ENCODE peak calls at places on chromosomes 6 and 20, in seven cellular contexts. P, H, X, Z, I, L and T are unnamed samples.

GRCh38 chr6:128848169-128848935 is 34.6 kb upstream of the LAMA2 start:
- DNase-seq in H (no peak), P (no peak), X (no peak), Z (no peak), I (no peak), L (no peak), T (no peak)

GRCh38 chr20:1301031-1301529 is 27.9 kb downstream of the SDCBP2 start:
- DNase-seq in X (no peak), L (no peak), Z (no peak), I (peak), H (peak), P (no peak), T (peak)

GRCh38 chr6:129115491-129115890 is 232.6 kb downstream of the LAMA2 start:
- DNase-seq in X (no peak), P (no peak), H (no peak), L (no peak), Z (no peak), I (no peak), T (peak)

GRCh38 chr6:150391890-150392289 is 23.1 kb downstream of the IYD start:
- DNase-seq in I (no peak), L (no peak), P (no peak), X (no peak), Z (no peak), H (no peak), T (no peak)

GRCh38 chr6:43911625-43912577 is 141.9 kb downstream of the VEGFA start:
- DNase-seq in X (no peak), H (no peak), P (no peak), L (no peak), I (no peak), Z (no peak), T (no peak)

GRCh38 chr6:133136177-133136896 is 104.8 kb upstream of the EYA4 start:
- DNase-seq in X (no peak), H (no peak), Z (no peak), P (no peak), I (no peak), L (no peak), T (no peak)

GRCh38 chr6:127566671-127567070 is 10.3 kb upstream of the C6orf58 start:
- DNase-seq in P (no peak), X (no peak), H (no peak), L (no peak), I (no peak), Z (no peak), T (no peak)

GRCh38 chr20:41476013-41476441 is 109.4 kb upstream of the EMILIN3 start:
- DNase-seq in P (peak), Z (no peak), I (peak), L (no peak), X (no peak), H (no peak), T (no peak)

GRCh38 chr6:33206864-33207568 is 1.3 kb upstream of the RING1 start:
- DNase-seq in H (no peak), Z (no peak), I (no peak), P (no peak), L (no peak), X (no peak), T (no peak)

GRCh38 chr6:105495515-105495914 is 92.6 kb upstream of the PREP start:
- DNase-seq in I (no peak), X (no peak), L (no peak), Z (no peak), P (no peak), H (no peak), T (no peak)

GRCh38 chr6:113857565-113858066 is 471 bp downstream of the MARCKS start:
- DNase-seq in H (no peak), Z (peak), X (no peak), P (no peak), I (no peak), L (peak), T (peak)

GRCh38 chr6:121780325-121781313 is 345.2 kb downstream of the GJA1 start:
- DNase-seq in I (peak), Z (peak), H (peak), X (no peak), P (peak), L (no peak), T (no peak)

GRCh38 chr6:34155471-34156300 is 9.8 kb upstream of the GRM4 start:
- DNase-seq in H (no peak), P (no peak), X (no peak), L (peak), I (no peak), Z (no peak), T (no peak)

GRCh38 chr6:25465931-25466330 is 186.1 kb upstream of the SCGN start:
- DNase-seq in P (no peak), X (no peak), L (no peak), Z (no peak), I (peak), H (no peak), T (no peak)

GRCh38 chr6:126188271-126188909 is 151.5 kb upstream of the CENPW start:
- DNase-seq in Z (no peak), L (no peak), X (no peak), H (no peak), P (no peak), I (peak), T (no peak)

GRCh38 chr6:47083586-47084047 is 41.5 kb upstream of the ADGRF1 start:
- DNase-seq in X (peak), I (peak), Z (no peak), P (peak), H (no peak), L (no peak), T (peak)

GRCh38 chr6:145886228-145886956 is 71.8 kb upstream of the FBXO30 start:
- DNase-seq in Z (no peak), H (no peak), I (peak), X (no peak), P (peak), L (no peak), T (no peak)

GRCh38 chr20:46770330-46771194 is 61.1 kb downstream of the SLC2A10 start:
- DNase-seq in P (no peak), L (no peak), Z (no peak), I (no peak), H (no peak), X (no peak), T (no peak)

GRCh38 chr6:17648745-17649144 is 48.6 kb downstream of the FAM8A1 start:
- DNase-seq in P (no peak), H (no peak), I (no peak), L (no peak), Z (no peak), X (no peak), T (no peak)

GRCh38 chr20:8756410-8756809 is 312.5 kb upstream of the PLCB4 start:
- DNase-seq in H (peak), P (peak), L (no peak), X (no peak), Z (peak), I (peak), T (no peak)

GRCh38 chr6:76876922-76877553 is 586.3 kb downstream of the HTR1B start:
- DNase-seq in I (peak), X (no peak), L (peak), Z (no peak), H (no peak), P (no peak), T (peak)

GRCh38 chr6:161186173-161186769 is 87.6 kb downstream of the AGPAT4 start:
- DNase-seq in L (no peak), I (peak), Z (peak), X (no peak), P (no peak), H (peak), T (no peak)

GRCh38 chr20:38143238-38143645 is 21.8 kb downstream of the TGM2 start:
- DNase-seq in I (no peak), Z (peak), H (no peak), P (no peak), X (no peak), L (no peak), T (peak)

GRCh38 chr20:20894753-20895152 is 182.3 kb upstream of the RALGAPA2 start:
- DNase-seq in Z (no peak), I (no peak), P (no peak), L (no peak), X (no peak), H (no peak), T (no peak)

GRCh38 chr6:13554929-13555333 is 19.5 kb upstream of the SIRT5 start:
- DNase-seq in Z (no peak), X (no peak), I (peak), P (no peak), L (peak), H (no peak), T (no peak)

GRCh38 chr6:10541591-10541990 is 20.4 kb downstream of the GCNT2 start:
- DNase-seq in L (no peak), I (no peak), Z (no peak), P (no peak), X (no peak), H (no peak), T (no peak)

GRCh38 chr20:59632426-59633113 is 28.2 kb downstream of the PHACTR3 start:
- DNase-seq in Z (no peak), I (no peak), L (no peak), P (no peak), X (peak), H (no peak), T (no peak)

GRCh38 chr20:40189621-40190020 is 499.4 kb downstream of the MAFB start:
- DNase-seq in X (no peak), H (no peak), I (peak), Z (no peak), P (no peak), L (no peak), T (no peak)

GRCh38 chr20:46943861-46944591 is 49.4 kb downstream of the EYA2 start:
- DNase-seq in Z (no peak), L (no peak), X (no peak), P (no peak), I (no peak), H (no peak), T (no peak)

GRCh38 chr6:108606130-108606797 is 45.5 kb downstream of the FOXO3 start:
- DNase-seq in H (no peak), L (no peak), P (no peak), I (no peak), X (no peak), Z (no peak), T (no peak)

GRCh38 chr6:42493914-42494539 is 42.3 kb upstream of the TRERF1 start:
- DNase-seq in L (no peak), X (no peak), I (no peak), H (no peak), P (no peak), Z (no peak), T (no peak)

GRCh38 chr20:16261733-16262277 is 311.4 kb downstream of the KIF16B start:
- DNase-seq in P (no peak), Z (no peak), L (no peak), I (no peak), H (no peak), X (peak), T (no peak)

GRCh38 chr20:16258766-16259165 is 314.5 kb downstream of the KIF16B start:
- DNase-seq in I (no peak), P (no peak), H (no peak), L (no peak), Z (no peak), X (no peak), T (no peak)

GRCh38 chr20:16256981-16257380 is 316.3 kb downstream of the KIF16B start:
- DNase-seq in X (no peak), Z (no peak), P (no peak), L (no peak), I (no peak), H (no peak), T (no peak)

GRCh38 chr20:16260911-16261310 is 312.3 kb downstream of the KIF16B start:
- DNase-seq in I (no peak), P (no peak), H (no peak), Z (no peak), X (no peak), L (no peak), T (no peak)

GRCh38 chr20:16257813-16258430 is 315.3 kb downstream of the KIF16B start:
- DNase-seq in Z (no peak), H (no peak), L (no peak), I (no peak), P (no peak), X (no peak), T (no peak)
- TF ChIP-seq CTCF in Z (no peak), H (no peak), L (no peak), I (no peak), P (no peak), X (no peak), T (no peak)

GRCh38 chr6:32153252-32153834 is 598 bp upstream of the PPT2 start:
- DNase-seq in L (peak), H (no peak), P (no peak), Z (peak), X (no peak), I (peak), T (no peak)
- TF ChIP-seq CTCF in L (no peak), H (no peak), P (peak), Z (no peak), X (peak), I (no peak), T (no peak)

GRCh38 chr6:4861564-4861963 is 85.4 kb downstream of the CDYL start:
- DNase-seq in L (no peak), Z (no peak), I (no peak), H (no peak), P (no peak), X (no peak), T (no peak)
- TF ChIP-seq CTCF in L (no peak), Z (no peak), I (no peak), H (no peak), P (no peak), X (no peak), T (no peak)

GRCh38 chr20:53201588-53201987 is 229.4 kb downstream of the TSHZ2 start:
- DNase-seq in I (no peak), H (no peak), P (no peak), L (no peak), X (no peak), Z (no peak), T (no peak)
- TF ChIP-seq CTCF in I (no peak), H (no peak), P (no peak), L (no peak), X (no peak), Z (no peak), T (no peak)

GRCh38 chr6:139474145-139475108 is 100.0 kb upstream of the CITED2 start:
- DNase-seq in H (no peak), P (peak), I (peak), X (no peak), L (no peak), Z (no peak), T (no peak)

GRCh38 chr6:139475231-139475630 is 100.8 kb upstream of the CITED2 start:
- DNase-seq in X (no peak), I (no peak), P (no peak), Z (no peak), L (no peak), H (no peak), T (no peak)

GRCh38 chr6:139473731-139474130 is 99.3 kb upstream of the CITED2 start:
- DNase-seq in Z (no peak), X (no peak), H (no peak), I (peak), P (no peak), L (no peak), T (no peak)

GRCh38 chr6:139472341-139473038 is 98.0 kb upstream of the CITED2 start:
- DNase-seq in P (no peak), L (no peak), Z (no peak), H (no peak), X (no peak), I (peak), T (no peak)

DNA sequence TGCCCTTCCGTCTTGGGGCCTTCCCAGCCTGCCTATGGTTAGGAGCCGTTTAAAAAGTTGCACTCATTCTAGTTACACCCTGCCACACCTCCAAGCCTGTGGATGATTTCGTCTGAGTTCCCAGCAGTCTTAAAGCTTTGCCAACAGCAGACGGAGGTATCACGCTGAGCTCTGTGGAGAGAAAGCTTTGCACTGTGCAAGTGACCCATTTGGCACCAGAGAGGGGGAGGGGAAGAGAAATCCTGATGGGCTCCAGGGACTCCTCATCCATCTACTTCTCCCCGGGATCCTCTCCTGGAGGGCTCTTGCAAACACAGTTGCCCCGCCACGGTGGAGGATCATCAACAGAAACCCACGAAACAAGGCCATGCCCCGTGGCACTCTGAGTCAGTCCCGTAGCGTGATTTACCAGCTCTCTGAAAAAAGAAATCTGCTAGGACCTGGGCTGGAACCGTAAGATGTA is 98.8 kb upstream of the CITED2 start:
- DNase-seq in X (no peak), Z (no peak), P (no peak), L (peak), H (no peak), I (peak), T (no peak)
- TF ChIP-seq CTCF in X (no peak), Z (no peak), P (no peak), L (no peak), H (no peak), I (no peak), T (no peak)

GRCh38 chr20:11719153-11719552 is 198.5 kb upstream of the BTBD3 start:
- DNase-seq in H (no peak), Z (no peak), I (no peak), X (no peak), P (no peak), L (peak), T (no peak)

GRCh38 chr20:11718474-11719094 is 199.1 kb upstream of the BTBD3 start:
- DNase-seq in P (no peak), Z (no peak), L (no peak), H (no peak), X (no peak), I (no peak), T (no peak)

GRCh38 chr20:11717562-11717961 is 200.1 kb upstream of the BTBD3 start:
- DNase-seq in P (no peak), Z (no peak), L (no peak), X (no peak), I (no peak), H (no peak), T (no peak)

GRCh38 chr20:11716945-11717248 is 200.8 kb upstream of the BTBD3 start:
- DNase-seq in L (no peak), I (no peak), H (no peak), P (no peak), Z (no peak), X (no peak), T (no peak)

GRCh38 chr20:11716239-11716944 is 201.3 kb upstream of the BTBD3 start:
- DNase-seq in I (peak), Z (peak), X (no peak), P (peak), H (peak), L (peak), T (peak)
- TF ChIP-seq CTCF in I (peak), Z (no peak), X (peak), P (peak), H (peak), L (peak), T (peak)

GRCh38 chr20:33674294-33675126 is at the start of gene NECAB3:
- DNase-seq in X (peak), Z (peak), I (peak), L (peak), H (no peak), P (no peak), T (peak)
- TF ChIP-seq CTCF in X (no peak), Z (no peak), I (no peak), L (no peak), H (no peak), P (no peak), T (no peak)

DNA sequence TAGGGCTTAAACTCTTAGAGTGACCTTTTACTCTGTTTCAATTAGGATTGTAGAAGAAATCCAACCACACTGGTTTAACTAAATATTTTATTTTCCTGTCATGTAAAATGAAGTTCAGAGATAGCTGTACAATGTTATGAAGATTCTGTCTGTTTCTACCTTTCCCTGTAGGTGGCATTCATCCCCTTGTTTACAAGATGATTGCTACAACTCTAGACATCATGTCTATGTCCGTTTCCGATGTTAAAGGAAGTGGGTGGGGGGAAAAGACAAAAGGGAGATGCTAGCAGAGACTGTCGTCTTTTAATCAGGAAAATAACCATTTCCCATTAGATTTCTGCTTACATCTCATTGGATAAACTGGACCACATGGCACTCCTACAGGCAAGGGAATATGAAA is 30.9 kb upstream of the RIMS1 start:
- DNase-seq in P (no peak), I (no peak), H (no peak), L (no peak), Z (no peak), X (no peak), T (no peak)
- TF ChIP-seq CTCF in P (no peak), I (no peak), H (no peak), L (no peak), Z (no peak), X (no peak), T (no peak)

GRCh38 chr20:24241466-24241865 is 228.0 kb upstream of the SYNDIG1 start:
- DNase-seq in I (no peak), H (no peak), P (no peak), X (no peak), Z (no peak), L (no peak), T (no peak)

GRCh38 chr20:24236963-24237362 is 232.5 kb upstream of the SYNDIG1 start:
- DNase-seq in I (no peak), X (no peak), Z (no peak), P (no peak), L (no peak), H (no peak), T (no peak)

GRCh38 chr20:24245093-24245492 is 224.3 kb upstream of the SYNDIG1 start:
- DNase-seq in H (no peak), P (no peak), I (no peak), L (no peak), X (no peak), Z (no peak), T (no peak)

GRCh38 chr20:24242763-24243162 is 226.7 kb upstream of the SYNDIG1 start:
- DNase-seq in H (no peak), X (no peak), I (no peak), Z (no peak), P (no peak), L (no peak), T (no peak)
- TF ChIP-seq CTCF in H (no peak), X (no peak), I (no peak), Z (no peak), P (no peak), L (no peak), T (no peak)